ENCODE peak calls at places on chromosomes 16 and 17, in nine cellular contexts. One of them, this sample, is unnamed. For H3K4me1, the result is how much of the 10 kb centered on the place peaks cover.

GRCh38 chr16:68778551-68779231 is 41.6 kb downstream of the CDH1 start:
- DNase-seq in GM23338: peak
- DNase-seq in hepatocyte: peak
- DNase-seq in OCI-LY7: no peak
- DNase-seq in HCT116: no peak
- DNase-seq in GM23248: no peak
- DNase-seq in SK-N-SH: no peak
- DNase-seq in PC-3: peak
- DNase-seq in neural progenitor cell: peak
- DNase-seq in this sample: no peak

GRCh38 chr17:10271004-10271620 is 72.7 kb upstream of the GAS7 start:
- DNase-seq in GM23338: no peak
- DNase-seq in hepatocyte: peak
- DNase-seq in OCI-LY7: no peak
- DNase-seq in HCT116: no peak
- DNase-seq in GM23248: peak
- DNase-seq in SK-N-SH: no peak
- DNase-seq in PC-3: no peak
- DNase-seq in neural progenitor cell: no peak
- DNase-seq in this sample: no peak

GRCh38 chr16:82655315-82655714 is 28.5 kb downstream of the CDH13 start:
- DNase-seq in GM23338: no peak
- DNase-seq in hepatocyte: peak
- DNase-seq in OCI-LY7: no peak
- DNase-seq in HCT116: no peak
- DNase-seq in GM23248: peak
- DNase-seq in SK-N-SH: no peak
- DNase-seq in PC-3: no peak
- DNase-seq in neural progenitor cell: no peak
- DNase-seq in this sample: no peak

GRCh38 chr17:46035112-46035818 is 36.2 kb downstream of the STH start:
- DNase-seq in GM23338: peak
- DNase-seq in hepatocyte: no peak
- DNase-seq in OCI-LY7: no peak
- DNase-seq in HCT116: no peak
- DNase-seq in GM23248: no peak
- DNase-seq in SK-N-SH: no peak
- DNase-seq in PC-3: no peak
- DNase-seq in neural progenitor cell: no peak
- DNase-seq in this sample: peak

GRCh38 chr16:11836653-11837244 is 14.6 kb downstream of the RSL1D1 start:
- DNase-seq in GM23338: peak
- DNase-seq in hepatocyte: no peak
- DNase-seq in OCI-LY7: no peak
- DNase-seq in HCT116: no peak
- DNase-seq in GM23248: peak
- DNase-seq in SK-N-SH: no peak
- DNase-seq in PC-3: peak
- DNase-seq in neural progenitor cell: no peak
- DNase-seq in this sample: no peak

GRCh38 chr16:89749637-89750036 is 28.3 kb downstream of the ZNF276 start:
- DNase-seq in GM23338: no peak
- DNase-seq in hepatocyte: no peak
- DNase-seq in OCI-LY7: no peak
- DNase-seq in HCT116: no peak
- DNase-seq in GM23248: no peak
- DNase-seq in SK-N-SH: no peak
- DNase-seq in PC-3: no peak
- DNase-seq in neural progenitor cell: no peak
- DNase-seq in this sample: no peak

GRCh38 chr17:1241904-1242303 is 28.3 kb upstream of the BHLHA9 start:
- DNase-seq in GM23338: no peak
- DNase-seq in hepatocyte: no peak
- DNase-seq in OCI-LY7: no peak
- DNase-seq in HCT116: no peak
- DNase-seq in GM23248: peak
- DNase-seq in SK-N-SH: peak
- DNase-seq in PC-3: no peak
- DNase-seq in neural progenitor cell: no peak
- DNase-seq in this sample: no peak

GRCh38 chr17:61504697-61505096 is 52.5 kb downstream of the TBX4 start:
- DNase-seq in GM23338: no peak
- DNase-seq in hepatocyte: no peak
- DNase-seq in OCI-LY7: no peak
- DNase-seq in HCT116: no peak
- DNase-seq in GM23248: peak
- DNase-seq in SK-N-SH: no peak
- DNase-seq in PC-3: peak
- DNase-seq in neural progenitor cell: no peak
- DNase-seq in this sample: no peak

GRCh38 chr17:44935116-44935515 is 12.5 kb downstream of the KIF18B start:
- DNase-seq in GM23338: no peak
- DNase-seq in hepatocyte: no peak
- DNase-seq in OCI-LY7: no peak
- DNase-seq in HCT116: no peak
- DNase-seq in GM23248: no peak
- DNase-seq in SK-N-SH: peak
- DNase-seq in PC-3: no peak
- DNase-seq in neural progenitor cell: no peak
- DNase-seq in this sample: no peak

GRCh38 chr17:78999947-79000395 is 9.6 kb downstream of the CANT1 start:
- DNase-seq in GM23338: no peak
- DNase-seq in hepatocyte: no peak
- DNase-seq in OCI-LY7: no peak
- DNase-seq in HCT116: no peak
- DNase-seq in GM23248: no peak
- DNase-seq in SK-N-SH: no peak
- DNase-seq in PC-3: no peak
- DNase-seq in neural progenitor cell: no peak
- DNase-seq in this sample: no peak

GRCh38 chr17:76233588-76234353 is 6.5 kb downstream of the RNF157 start:
- DNase-seq in GM23338: no peak
- DNase-seq in hepatocyte: no peak
- DNase-seq in OCI-LY7: no peak
- DNase-seq in HCT116: no peak
- DNase-seq in GM23248: no peak
- DNase-seq in SK-N-SH: no peak
- DNase-seq in PC-3: no peak
- DNase-seq in neural progenitor cell: no peak
- DNase-seq in this sample: no peak

GRCh38 chr16:84500531-84500930 is 3.9 kb downstream of the MEAK7 start:
- DNase-seq in GM23338: no peak
- DNase-seq in hepatocyte: peak
- DNase-seq in OCI-LY7: no peak
- DNase-seq in HCT116: no peak
- DNase-seq in GM23248: no peak
- DNase-seq in SK-N-SH: no peak
- DNase-seq in PC-3: no peak
- DNase-seq in neural progenitor cell: no peak
- DNase-seq in this sample: no peak

GRCh38 chr16:50520451-50521245 is 27.5 kb upstream of the NKD1 start:
- DNase-seq in GM23338: no peak
- DNase-seq in hepatocyte: no peak
- DNase-seq in OCI-LY7: no peak
- DNase-seq in HCT116: no peak
- DNase-seq in GM23248: no peak
- DNase-seq in SK-N-SH: no peak
- DNase-seq in PC-3: no peak
- DNase-seq in neural progenitor cell: no peak
- DNase-seq in this sample: no peak

GRCh38 chr17:1590747-1591473 is 28.3 kb upstream of the PITPNA start:
- DNase-seq in GM23338: no peak
- DNase-seq in hepatocyte: peak
- DNase-seq in OCI-LY7: no peak
- DNase-seq in HCT116: no peak
- DNase-seq in GM23248: no peak
- DNase-seq in SK-N-SH: peak
- DNase-seq in PC-3: no peak
- DNase-seq in neural progenitor cell: no peak
- DNase-seq in this sample: no peak

GRCh38 chr17:19940722-19941464 is 36.7 kb downstream of the AKAP10 start:
- DNase-seq in GM23338: peak
- DNase-seq in hepatocyte: peak
- DNase-seq in OCI-LY7: no peak
- DNase-seq in HCT116: no peak
- DNase-seq in GM23248: peak
- DNase-seq in SK-N-SH: no peak
- DNase-seq in PC-3: peak
- DNase-seq in neural progenitor cell: no peak
- DNase-seq in this sample: no peak

GRCh38 chr16:85395207-85395912 is 217.8 kb upstream of the GSE1 start:
- DNase-seq in GM23338: no peak
- DNase-seq in hepatocyte: peak
- DNase-seq in OCI-LY7: no peak
- DNase-seq in HCT116: peak
- DNase-seq in GM23248: peak
- DNase-seq in SK-N-SH: peak
- DNase-seq in PC-3: peak
- DNase-seq in neural progenitor cell: no peak
- DNase-seq in this sample: no peak

GRCh38 chr17:73309727-73310555 is 1.9 kb downstream of the CDC42EP4 start:
- DNase-seq in GM23338: peak
- DNase-seq in hepatocyte: peak
- DNase-seq in OCI-LY7: no peak
- DNase-seq in HCT116: no peak
- DNase-seq in GM23248: peak
- DNase-seq in SK-N-SH: peak
- DNase-seq in PC-3: no peak
- DNase-seq in neural progenitor cell: peak
- DNase-seq in this sample: no peak

GRCh38 chr17:73315481-73315880 is 3.7 kb upstream of the CDC42EP4 start:
- DNase-seq in GM23338: no peak
- DNase-seq in hepatocyte: no peak
- DNase-seq in OCI-LY7: no peak
- DNase-seq in HCT116: no peak
- DNase-seq in GM23248: no peak
- DNase-seq in SK-N-SH: no peak
- DNase-seq in PC-3: no peak
- DNase-seq in neural progenitor cell: no peak
- DNase-seq in this sample: no peak

GRCh38 chr17:73311428-73311780 is 397 bp downstream of the CDC42EP4 start:
- DNase-seq in GM23338: no peak
- DNase-seq in hepatocyte: no peak
- DNase-seq in OCI-LY7: no peak
- DNase-seq in HCT116: no peak
- DNase-seq in GM23248: no peak
- DNase-seq in SK-N-SH: no peak
- DNase-seq in PC-3: no peak
- DNase-seq in neural progenitor cell: no peak
- DNase-seq in this sample: peak

GRCh38 chr17:73313526-73314127 is 1.8 kb upstream of the CDC42EP4 start:
- DNase-seq in GM23338: peak
- DNase-seq in hepatocyte: no peak
- DNase-seq in OCI-LY7: no peak
- DNase-seq in HCT116: no peak
- DNase-seq in GM23248: no peak
- DNase-seq in SK-N-SH: no peak
- DNase-seq in PC-3: no peak
- DNase-seq in neural progenitor cell: no peak
- DNase-seq in this sample: no peak

GRCh38 chr17:73311781-73312641 is at the start of gene CDC42EP4:
- DNase-seq in GM23338: peak
- DNase-seq in hepatocyte: peak
- DNase-seq in OCI-LY7: no peak
- DNase-seq in HCT116: peak
- DNase-seq in GM23248: peak
- DNase-seq in SK-N-SH: peak
- DNase-seq in PC-3: peak
- DNase-seq in neural progenitor cell: peak
- DNase-seq in this sample: peak
- TF ChIP-seq EZH2phosphoT487 in GM23338: no peak
- TF ChIP-seq EZH2phosphoT487 in hepatocyte: no peak
- TF ChIP-seq EZH2phosphoT487 in OCI-LY7: peak
- TF ChIP-seq EZH2phosphoT487 in HCT116: no peak
- TF ChIP-seq EZH2phosphoT487 in GM23248: no peak
- TF ChIP-seq EZH2phosphoT487 in SK-N-SH: no peak
- TF ChIP-seq EZH2phosphoT487 in PC-3: no peak
- TF ChIP-seq EZH2phosphoT487 in neural progenitor cell: no peak
- TF ChIP-seq EZH2phosphoT487 in this sample: no peak

DNA sequence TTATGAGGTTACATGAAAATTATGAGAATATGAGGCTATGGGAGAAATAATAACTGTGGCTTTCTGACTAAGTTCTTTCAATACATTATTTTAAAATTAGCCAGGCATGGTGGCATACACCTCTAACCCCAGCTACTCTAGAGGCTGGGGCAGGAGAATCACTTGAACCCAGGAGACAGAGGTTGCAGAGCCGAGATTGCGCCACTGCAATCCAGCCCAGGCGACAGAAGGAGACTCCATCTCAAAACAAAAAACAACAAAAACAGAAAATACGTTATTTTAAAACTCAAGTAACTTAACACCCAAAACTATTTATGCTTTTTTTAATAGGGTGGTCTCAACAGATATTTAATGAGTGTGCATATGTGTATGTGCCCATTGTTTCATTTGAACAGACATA is 2.4 kb upstream of the RFFL start:
- DNase-seq in GM23338: no peak
- DNase-seq in hepatocyte: no peak
- DNase-seq in OCI-LY7: no peak
- DNase-seq in HCT116: no peak
- DNase-seq in GM23248: no peak
- DNase-seq in SK-N-SH: no peak
- DNase-seq in PC-3: no peak
- DNase-seq in neural progenitor cell: no peak
- DNase-seq in this sample: no peak
- H3K4me1 ChIP-seq in GM23338: under half
- H3K4me1 ChIP-seq in hepatocyte: under half
- H3K4me1 ChIP-seq in OCI-LY7: under half
- H3K4me1 ChIP-seq in HCT116: under half
- H3K4me1 ChIP-seq in GM23248: under half
- H3K4me1 ChIP-seq in SK-N-SH: under half
- H3K4me1 ChIP-seq in PC-3: under half
- H3K4me1 ChIP-seq in neural progenitor cell: under half
- H3K4me1 ChIP-seq in this sample: under half

DNA sequence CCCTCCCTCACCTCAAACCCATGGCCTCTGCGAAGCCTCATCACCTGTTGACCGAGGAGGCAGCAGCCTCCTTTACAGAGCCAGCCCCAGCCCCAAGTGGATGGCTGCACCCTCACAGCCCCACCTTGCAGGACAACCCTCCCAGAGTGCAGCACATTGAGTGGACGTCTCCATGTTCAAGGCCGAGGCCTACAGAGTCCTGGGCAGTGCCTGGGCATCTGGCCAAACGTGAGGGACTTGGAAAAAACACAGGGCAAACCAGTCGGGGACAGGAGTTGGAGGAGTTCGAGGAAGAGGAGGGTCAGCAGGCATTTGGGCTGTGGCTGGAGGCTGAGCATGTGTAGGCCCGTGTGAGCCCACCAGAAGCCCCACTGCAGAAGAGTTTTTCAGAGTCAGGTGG is 39.6 kb downstream of the ACTG1 start:
- DNase-seq in GM23338: no peak
- DNase-seq in hepatocyte: no peak
- DNase-seq in OCI-LY7: no peak
- DNase-seq in HCT116: no peak
- DNase-seq in GM23248: no peak
- DNase-seq in SK-N-SH: no peak
- DNase-seq in PC-3: no peak
- DNase-seq in neural progenitor cell: no peak
- DNase-seq in this sample: no peak
- TF ChIP-seq EZH2phosphoT487 in GM23338: no peak
- TF ChIP-seq EZH2phosphoT487 in hepatocyte: no peak
- TF ChIP-seq EZH2phosphoT487 in OCI-LY7: no peak
- TF ChIP-seq EZH2phosphoT487 in HCT116: no peak
- TF ChIP-seq EZH2phosphoT487 in GM23248: no peak
- TF ChIP-seq EZH2phosphoT487 in SK-N-SH: no peak
- TF ChIP-seq EZH2phosphoT487 in PC-3: no peak
- TF ChIP-seq EZH2phosphoT487 in neural progenitor cell: no peak
- TF ChIP-seq EZH2phosphoT487 in this sample: no peak

GRCh38 chr16:24747425-24747824 is 18.0 kb downstream of the TNRC6A start:
- DNase-seq in GM23338: no peak
- DNase-seq in hepatocyte: no peak
- DNase-seq in OCI-LY7: no peak
- DNase-seq in HCT116: no peak
- DNase-seq in GM23248: no peak
- DNase-seq in SK-N-SH: no peak
- DNase-seq in PC-3: no peak
- DNase-seq in neural progenitor cell: no peak
- DNase-seq in this sample: no peak
- H3K4me1 ChIP-seq in GM23338: half or more
- H3K4me1 ChIP-seq in hepatocyte: under half
- H3K4me1 ChIP-seq in OCI-LY7: under half
- H3K4me1 ChIP-seq in HCT116: under half
- H3K4me1 ChIP-seq in GM23248: under half
- H3K4me1 ChIP-seq in SK-N-SH: under half
- H3K4me1 ChIP-seq in PC-3: under half
- H3K4me1 ChIP-seq in neural progenitor cell: under half
- H3K4me1 ChIP-seq in this sample: under half

This sample was measured in MM.1S.